ENCODE peak calls at places on chromosomes 3 and 15, in five cellular contexts. U is K562, F is endothelial cell of umbilical vein, Q is HCT116, V is Panc1. P is an unnamed sample.
A peak's percentile ranks its signal among the peaks of the same experiment; 100 is the strongest.

GRCh38 chr3:9247361-9248231 is 1.9 kb downstream of the SRGAP3 start:
- DNase-seq in V (no peak), Q (no peak), U (no peak), F (no peak), P (no peak)

GRCh38 chr3:51538115-51538458 is 432 bp upstream of the RAD54L2 start:
- DNase-seq in Q (no peak), F (no peak), U (no peak), V (no peak), P (no peak)

GRCh38 chr3:64889991-64890390 is 202.2 kb upstream of the ADAMTS9 start:
- DNase-seq in U (no peak), V (no peak), Q (no peak), F (peak; percentile 92), P (no peak)

GRCh38 chr3:33061782-33062181 is 35.2 kb downstream of the GLB1 start:
- DNase-seq in V (no peak), Q (no peak), U (no peak), F (no peak), P (no peak)

GRCh38 chr3:107522510-107523360 is at the start of gene BBX:
- DNase-seq in U (peak; percentile 91), V (peak; percentile 98), F (peak; percentile 99), Q (peak; percentile 93), P (peak; percentile 94)

GRCh38 chr15:69161878-69162213 is 1.4 kb downstream of the GLCE start:
- DNase-seq in Q (no peak), V (no peak), U (no peak), F (peak; percentile 63), P (no peak)

GRCh38 chr3:75048650-75049049 is 434.2 kb upstream of the CNTN3 start:
- DNase-seq in Q (no peak), U (no peak), F (no peak), V (no peak), P (no peak)

GRCh38 chr3:50435382-50435781 is 68.1 kb downstream of the CACNA2D2 start:
- DNase-seq in V (no peak), U (no peak), Q (no peak), F (no peak), P (no peak)

GRCh38 chr15:39730552-39730951 is 52.1 kb downstream of the FSIP1 start:
- DNase-seq in F (no peak), Q (no peak), V (no peak), U (peak; percentile 23), P (peak; percentile 14)

GRCh38 chr3:110933786-110934415 is 137.7 kb upstream of the NECTIN3 start:
- DNase-seq in V (no peak), U (no peak), Q (no peak), F (no peak), P (no peak)

GRCh38 chr15:68431792-68432401 is at the start of gene ITGA11:
- DNase-seq in V (no peak), F (peak; percentile 60), U (no peak), Q (no peak), P (peak; percentile 48)

GRCh38 chr3:16404349-16404895 is 109.1 kb downstream of the RFTN1 start:
- DNase-seq in V (no peak), U (no peak), Q (no peak), F (no peak), P (no peak)

GRCh38 chr3:122992628-122993570 is 34.7 kb downstream of the SEMA5B start:
- DNase-seq in F (no peak), U (no peak), Q (no peak), V (no peak), P (no peak)

GRCh38 chr3:109224333-109224732 is 87.8 kb downstream of the C3orf85 start:
- DNase-seq in U (peak; percentile 34), Q (peak; percentile 6), F (no peak), V (no peak), P (peak; percentile 67)

GRCh38 chr15:93047621-93048425 is 41.2 kb downstream of the RGMA start:
- DNase-seq in V (no peak), Q (no peak), F (no peak), U (no peak), P (no peak)

GRCh38 chr3:10941972-10942371 is 50.6 kb upstream of the SLC6A1 start:
- DNase-seq in Q (no peak), V (no peak), U (peak; percentile 39), F (no peak), P (no peak)

GRCh38 chr15:100727291-100727851 is 125.0 kb downstream of the ASB7 start:
- DNase-seq in U (no peak), V (no peak), F (no peak), Q (no peak), P (no peak)

GRCh38 chr3:123758081-123758564 is 126.0 kb downstream of the MYLK start:
- DNase-seq in F (no peak), Q (no peak), V (no peak), U (no peak), P (no peak)

GRCh38 chr3:256501-256900 is 59.9 kb downstream of the CHL1 start:
- DNase-seq in F (no peak), V (no peak), U (no peak), Q (no peak), P (no peak)
- H3K9me3 ChIP-seq in F (no peaks in the 10 kb centered on the region), V (no peaks in the 10 kb centered on the region), U (no peaks in the 10 kb centered on the region), Q (peaks cover 5% of the 10 kb centered on the region), P (no peaks in the 10 kb centered on the region)

DNA sequence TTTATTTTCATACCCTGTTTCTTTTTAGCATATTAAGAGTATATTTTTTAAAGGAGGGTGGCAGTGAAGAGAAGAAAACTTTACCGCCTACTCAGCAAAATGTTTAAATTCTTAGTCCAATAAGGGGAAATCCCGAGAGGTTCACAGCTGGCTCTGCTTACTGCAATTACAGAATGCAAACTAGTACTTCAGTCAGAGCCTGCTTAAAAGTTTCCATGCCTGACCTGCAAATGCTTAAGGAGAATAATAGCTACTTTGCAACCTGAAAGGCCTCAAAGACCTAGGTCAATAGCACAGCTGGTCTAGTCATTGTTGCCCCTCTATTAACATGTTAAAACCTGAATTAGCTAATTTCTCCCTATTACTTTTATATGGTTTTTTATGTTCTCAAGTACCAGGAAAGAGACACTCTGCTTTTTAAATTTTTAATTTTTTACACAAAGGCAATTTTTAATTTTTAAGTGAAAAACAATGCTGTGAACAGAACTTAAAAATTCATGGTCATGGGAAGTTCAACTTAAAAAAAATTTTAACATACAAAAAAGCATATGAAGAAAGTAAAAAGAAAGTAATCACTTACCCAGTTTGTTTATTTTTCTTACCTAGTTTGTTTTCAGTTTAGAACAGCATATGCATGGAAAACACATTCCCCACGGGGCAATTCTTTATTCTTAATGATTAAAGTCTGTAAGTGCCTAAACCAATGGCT is 79.2 kb downstream of the P3H2 start:
- DNase-seq in F (no peak), Q (no peak), U (no peak), V (no peak), P (no peak)
- TF ChIP-seq POLR2AphosphoS5 in F (no peak), Q (no peak), U (no peak), V (no peak), P (no peak)

GRCh38 chr15:70504988-70505387 is 258.4 kb downstream of the UACA start:
- DNase-seq in F (no peak), U (no peak), Q (no peak), V (no peak), P (no peak)

GRCh38 chr15:70507772-70508351 is 255.5 kb downstream of the UACA start:
- DNase-seq in U (no peak), Q (no peak), V (peak; percentile 99), F (peak; percentile 49), P (no peak)

GRCh38 chr15:70505411-70505919 is 257.9 kb downstream of the UACA start:
- DNase-seq in U (no peak), Q (peak; percentile 75), F (peak; percentile 59), V (peak; percentile 75), P (no peak)

GRCh38 chr15:70504305-70504951 is 258.9 kb downstream of the UACA start:
- DNase-seq in Q (no peak), F (no peak), V (no peak), U (no peak), P (peak; percentile 65)

DNA sequence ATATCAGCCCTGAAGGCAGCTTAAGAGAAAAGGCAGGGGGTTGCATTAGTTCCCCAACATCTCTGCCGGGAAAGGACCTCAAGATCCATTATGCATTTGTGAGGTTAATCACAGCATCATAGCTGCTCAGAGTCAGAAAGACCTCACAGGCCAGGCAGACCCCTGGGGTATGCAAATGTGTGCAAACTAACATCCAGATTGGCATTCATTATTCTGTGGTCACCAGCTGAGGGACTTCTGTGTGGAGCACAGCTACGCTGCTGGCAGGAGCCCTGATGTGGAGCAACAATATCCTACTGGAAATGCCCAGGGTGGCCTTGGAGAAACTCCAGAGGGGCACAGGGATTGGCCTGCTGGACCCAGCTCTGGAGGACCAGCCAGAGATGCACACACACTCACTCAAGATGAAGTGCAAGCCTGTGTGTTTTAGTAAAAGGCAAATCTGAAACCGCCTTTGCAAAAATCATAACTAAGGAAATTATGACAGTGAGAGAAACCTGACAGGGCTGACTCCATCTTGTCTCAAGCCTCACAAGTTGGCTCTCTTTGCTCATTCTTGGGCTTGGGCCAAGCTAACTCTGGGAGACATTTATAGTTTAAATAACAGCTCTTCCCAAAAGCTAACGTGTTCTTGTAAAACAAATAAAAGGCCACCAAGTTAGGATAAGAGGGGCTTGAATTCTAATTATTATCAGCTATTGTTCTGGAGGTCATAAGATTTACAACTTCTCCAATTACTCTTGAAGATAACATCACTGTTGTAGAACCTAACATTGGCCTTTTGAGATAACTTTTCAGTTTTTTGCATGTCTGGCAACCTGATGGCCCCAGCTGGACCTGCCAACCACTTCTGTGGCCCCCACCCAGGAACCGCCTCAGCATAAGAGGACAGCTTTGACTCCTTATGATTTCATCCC is 257.1 kb downstream of the UACA start:
- DNase-seq in Q (no peak), V (no peak), U (no peak), F (no peak), P (no peak)
- H3K9me3 ChIP-seq in Q (no peaks in the 10 kb centered on the region), V (peaks cover 6% of the 10 kb centered on the region), U (no peaks in the 10 kb centered on the region), F (no peaks in the 10 kb centered on the region), P (peaks cover 9% of the 10 kb centered on the region)

DNA sequence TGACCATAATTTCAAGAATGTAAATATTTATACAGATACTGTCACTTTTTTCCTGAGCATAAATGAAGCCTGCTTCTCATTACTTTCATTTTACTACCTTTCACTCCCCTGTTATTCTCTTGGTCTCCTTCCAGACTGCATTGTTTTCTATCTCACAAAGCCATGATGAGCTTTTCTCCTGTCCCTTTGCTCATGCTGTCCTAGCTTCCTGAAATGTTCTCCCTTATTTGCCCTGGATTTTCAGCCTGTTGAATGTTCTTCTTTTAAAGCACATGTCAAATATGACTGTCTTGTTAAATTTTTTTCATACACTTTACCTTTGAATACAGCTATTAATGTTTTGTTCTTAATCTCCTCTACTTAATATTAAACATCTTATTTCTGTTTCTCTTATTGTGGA is 31.7 kb downstream of the ATP11B start:
- DNase-seq in V (no peak), U (no peak), Q (no peak), F (no peak), P (no peak)
- TF ChIP-seq POLR2AphosphoS5 in V (no peak), U (no peak), Q (no peak), F (no peak), P (no peak)

P was measured in transverse colon.